ENCODE peak calls at places on chromosomes 2 and 18, in six cellular contexts. I, K, R, S, A and X are unnamed samples. For H3K27me3 and H3K4me1, the result is how much of the 10 kb centered on the place peaks cover.

GRCh38 chr2:216354236-216354788 is 18.0 kb downstream of the MARCHF4 start:
- DNase-seq in I (no peak), K (no peak), R (no peak), S (no peak), A (no peak), X (no peak)

GRCh38 chr2:94987074-94988020 is 38.2 kb upstream of the MAL start:
- DNase-seq in I (no peak), K (no peak), R (no peak), S (no peak), A (no peak), X (no peak)

GRCh38 chr2:240184198-240184590 is 43.7 kb upstream of the OTOS start:
- DNase-seq in I (no peak), K (no peak), R (no peak), S (no peak), A (no peak), X (no peak)

GRCh38 chr2:70596739-70597138 is 43.1 kb upstream of the TGFA start:
- DNase-seq in I (no peak), K (no peak), R (peak), S (no peak), A (peak), X (no peak)

GRCh38 chr2:6922201-6922656 is 5.0 kb downstream of the RNF144A start:
- DNase-seq in I (no peak), K (no peak), R (peak), S (no peak), A (no peak), X (no peak)

GRCh38 chr18:59706499-59706898 is 9.3 kb upstream of the CCBE1 start:
- DNase-seq in I (no peak), K (no peak), R (no peak), S (no peak), A (no peak), X (no peak)

GRCh38 chr2:34652636-34653035 is 1053.5 kb upstream of the FAM98A start:
- DNase-seq in I (peak), K (no peak), R (peak), S (no peak), A (no peak), X (no peak)

GRCh38 chr2:190334479-190335224 is 8.7 kb upstream of the INPP1 start:
- DNase-seq in I (no peak), K (no peak), R (no peak), S (no peak), A (no peak), X (no peak)

GRCh38 chr2:33510589-33510968 is 34.1 kb downstream of the RASGRP3 start:
- DNase-seq in I (no peak), K (no peak), R (no peak), S (no peak), A (peak), X (no peak)

GRCh38 chr2:11571170-11571569 is 37.3 kb downstream of the GREB1 start:
- DNase-seq in I (no peak), K (no peak), R (peak), S (no peak), A (no peak), X (no peak)

GRCh38 chr2:238061310-238062202 is 755 bp downstream of the SCLY start:
- DNase-seq in I (peak), K (peak), R (peak), S (peak), A (peak), X (peak)

GRCh38 chr18:6857305-6857704 is 127.8 kb downstream of the ARHGAP28 start:
- DNase-seq in I (no peak), K (no peak), R (no peak), S (no peak), A (no peak), X (no peak)

GRCh38 chr2:206989306-206989705 is 50.0 kb downstream of the CPO start:
- DNase-seq in I (peak), K (peak), R (peak), S (peak), A (no peak), X (peak)

GRCh38 chr2:75292826-75293225 is 93.5 kb upstream of the TACR1 start:
- DNase-seq in I (no peak), K (no peak), R (peak), S (no peak), A (peak), X (no peak)

GRCh38 chr2:75765798-75766197 is 55.1 kb upstream of the GCFC2 start:
- DNase-seq in I (no peak), K (no peak), R (no peak), S (no peak), A (no peak), X (no peak)

GRCh38 chr2:158253170-158253569 is 151.5 kb downstream of the UPP2 start:
- DNase-seq in I (no peak), K (no peak), R (no peak), S (no peak), A (no peak), X (no peak)

GRCh38 chr18:21167641-21168372 is 56.2 kb upstream of the ROCK1 start:
- DNase-seq in I (no peak), K (no peak), R (peak), S (peak), A (peak), X (no peak)

GRCh38 chr2:195308163-195308562 is 348.9 kb upstream of the SLC39A10 start:
- DNase-seq in I (no peak), K (no peak), R (peak), S (no peak), A (no peak), X (no peak)

GRCh38 chr2:163778045-163778753 is 42.4 kb upstream of the FIGN start:
- DNase-seq in I (no peak), K (no peak), R (peak), S (no peak), A (peak), X (peak)

GRCh38 chr2:65265090-65266045 is 37.7 kb downstream of the ACTR2 start:
- DNase-seq in I (peak), K (no peak), R (peak), S (peak), A (peak), X (peak)

GRCh38 chr2:144550916-144551315 is 31.0 kb upstream of the ZEB2 start:
- DNase-seq in I (no peak), K (no peak), R (no peak), S (no peak), A (no peak), X (no peak)

GRCh38 chr2:75577280-75577679 is 16.5 kb upstream of the EVA1A start:
- DNase-seq in I (no peak), K (no peak), R (peak), S (no peak), A (peak), X (no peak)

GRCh38 chr18:13216732-13217465 is 1.7 kb upstream of the LDLRAD4 start:
- DNase-seq in I (peak), K (peak), R (no peak), S (no peak), A (no peak), X (peak)
- H3K27me3 ChIP-seq in I (under half), K (under half), R (half or more), S (under half), A (under half), X (half or more)

GRCh38 chr2:196758474-196759377 is 40.8 kb downstream of the GTF3C3 start:
- DNase-seq in I (no peak), K (no peak), R (peak), S (no peak), A (no peak), X (no peak)

GRCh38 chr2:196759378-196759706 is 40.1 kb downstream of the GTF3C3 start:
- DNase-seq in I (no peak), K (no peak), R (no peak), S (no peak), A (no peak), X (no peak)
- H3K4me1 ChIP-seq in I (under half), K (under half), R (under half), S (under half), A (under half), X (under half)

GRCh38 chr2:120444691-120445240 is 98.8 kb downstream of the INHBB start:
- DNase-seq in I (no peak), K (no peak), R (no peak), S (no peak), A (no peak), X (no peak)
- H3K27me3 ChIP-seq in I (half or more), K (under half), R (under half), S (half or more), A (under half), X (under half)

GRCh38 chr2:47900857-47901256 is 5.4 kb downstream of the FBXO11 start:
- DNase-seq in I (no peak), K (no peak), R (no peak), S (no peak), A (no peak), X (no peak)
- H3K4me1 ChIP-seq in I (under half), K (half or more), R (under half), S (under half), A (under half), X (under half)

GRCh38 chr2:241880311-241881073 is 11.0 kb downstream of the RTP5 start:
- DNase-seq in I (no peak), K (peak), R (no peak), S (no peak), A (no peak), X (no peak)

GRCh38 chr2:241877197-241877685 is 7.7 kb downstream of the RTP5 start:
- DNase-seq in I (no peak), K (peak), R (no peak), S (no peak), A (no peak), X (no peak)

GRCh38 chr2:241879326-241879725 is 9.8 kb downstream of the RTP5 start:
- DNase-seq in I (no peak), K (peak), R (no peak), S (no peak), A (no peak), X (no peak)

GRCh38 chr2:241876528-241877196 is 7.1 kb downstream of the RTP5 start:
- DNase-seq in I (no peak), K (peak), R (no peak), S (no peak), A (no peak), X (no peak)

GRCh38 chr2:241878007-241878970 is 8.8 kb downstream of the RTP5 start:
- DNase-seq in I (peak), K (peak), R (peak), S (peak), A (peak), X (peak)
- H3K27me3 ChIP-seq in I (under half), K (under half), R (under half), S (under half), A (under half), X (under half)

DNA sequence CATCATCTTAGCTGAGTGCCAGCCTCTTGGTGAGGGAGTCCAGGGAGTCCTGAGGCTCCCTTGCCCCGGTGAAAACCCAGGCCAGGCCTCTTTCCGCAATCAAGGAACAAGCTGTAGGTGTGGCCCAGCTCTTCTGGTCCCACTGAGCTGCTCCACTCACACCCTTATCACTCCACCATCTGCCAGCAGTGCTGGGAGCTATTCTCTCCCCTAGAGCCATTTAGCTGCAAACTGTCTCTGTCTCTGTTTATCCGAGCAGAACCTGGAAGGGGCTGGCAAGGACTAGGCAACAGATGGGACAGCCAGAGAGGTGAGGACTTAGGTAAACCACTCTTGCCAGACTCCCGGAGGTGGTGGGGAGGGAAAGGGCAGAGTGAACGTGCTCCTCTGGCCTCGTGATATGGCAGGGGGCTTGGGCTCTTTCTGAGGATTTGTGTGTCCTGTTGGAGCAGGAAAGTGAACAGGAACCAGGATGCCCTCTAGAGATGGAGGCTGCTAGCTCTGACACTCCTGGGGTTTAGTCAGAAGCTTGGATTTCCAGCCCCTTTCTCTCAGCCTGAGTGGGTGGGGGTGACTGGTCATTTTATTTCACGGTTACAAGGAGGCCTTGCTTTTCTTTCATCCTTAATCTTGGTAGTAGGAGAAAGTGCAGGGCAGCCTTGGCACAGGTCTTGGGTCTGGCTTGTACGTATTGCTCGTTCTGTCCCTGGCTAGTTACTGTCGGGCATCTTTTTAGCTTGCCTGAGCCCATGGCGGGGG is 19.6 kb downstream of the B3GNT2 start:
- DNase-seq in I (no peak), K (no peak), R (no peak), S (no peak), A (no peak), X (no peak)
- H3K4me1 ChIP-seq in I (under half), K (half or more), R (under half), S (under half), A (under half), X (under half)

GRCh38 chr2:236570081-236570979 is 705 bp downstream of the ACKR3 start:
- DNase-seq in I (no peak), K (no peak), R (peak), S (no peak), A (peak), X (no peak)

GRCh38 chr2:236571161-236571560 is 1.5 kb downstream of the ACKR3 start:
- DNase-seq in I (no peak), K (no peak), R (no peak), S (no peak), A (no peak), X (no peak)

GRCh38 chr2:236569593-236569973 is at the start of gene ACKR3:
- DNase-seq in I (peak), K (peak), R (peak), S (peak), A (peak), X (peak)

GRCh38 chr2:236568068-236568921 is 1.3 kb upstream of the ACKR3 start:
- DNase-seq in I (peak), K (peak), R (no peak), S (no peak), A (no peak), X (no peak)

DNA sequence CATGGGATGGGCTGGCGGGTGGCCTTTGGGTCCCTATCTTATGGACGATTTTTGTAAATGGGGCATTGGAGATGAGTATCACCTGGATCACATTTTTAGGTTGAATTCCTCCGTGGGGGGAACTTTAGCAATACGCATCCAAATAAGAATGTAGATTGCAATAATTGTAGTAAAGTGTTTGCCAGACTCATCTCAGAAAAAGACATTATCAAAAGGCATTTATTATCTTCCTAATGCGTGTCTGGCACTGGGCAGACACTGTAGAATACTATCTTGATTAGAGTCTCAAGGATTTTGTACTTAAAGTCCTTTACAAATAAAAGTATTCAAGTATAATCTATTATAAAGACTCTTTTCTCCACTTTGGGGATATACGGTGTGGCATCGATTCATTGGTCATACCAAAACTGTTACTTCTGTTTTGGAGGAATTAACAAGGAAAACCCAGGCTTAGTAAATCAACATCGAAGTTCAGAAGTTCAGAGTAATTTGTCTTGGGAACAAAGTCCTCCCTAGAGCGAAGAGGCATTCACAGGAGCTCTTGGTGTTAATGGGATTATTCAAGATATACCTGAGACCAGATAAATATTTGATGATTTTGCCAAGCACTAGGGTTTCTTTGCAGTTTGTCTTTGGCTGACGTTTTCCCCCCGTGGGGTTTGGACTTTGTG is 568 bp upstream of the ACKR3 start:
- DNase-seq in I (no peak), K (no peak), R (no peak), S (no peak), A (no peak), X (no peak)
- H3K27me3 ChIP-seq in I (under half), K (under half), R (under half), S (under half), A (under half), X (under half)